ENCODE peak calls at places on chromosomes 12 and 14, in ten cellular contexts. One of them, this sample, is unnamed.

GRCh38 chr14:69260246-69260978 is 454 bp downstream of the GALNT16 start:
- DNase-seq in esophagus squamous epithelium: no peak
- DNase-seq in mesothelial cell of epicardium: peak
- DNase-seq in foreskin fibroblast: no peak
- DNase-seq in GM06990: peak
- DNase-seq in heart left ventricle: no peak
- DNase-seq in left ventricle myocardium inferior: no peak
- DNase-seq in left lung: no peak
- DNase-seq in fibroblast of the aortic adventitia: no peak
- DNase-seq in ovary: no peak
- DNase-seq in this sample: peak

GRCh38 chr14:100591453-100592371 is 4.5 kb upstream of the BEGAIN start:
- DNase-seq in ovary: peak
- DNase-seq in foreskin fibroblast: no peak
- DNase-seq in mesothelial cell of epicardium: no peak
- DNase-seq in heart left ventricle: no peak
- DNase-seq in fibroblast of the aortic adventitia: no peak
- DNase-seq in left ventricle myocardium inferior: no peak
- DNase-seq in esophagus squamous epithelium: no peak
- DNase-seq in left lung: peak
- DNase-seq in GM06990: no peak
- DNase-seq in this sample: peak

GRCh38 chr12:108857158-108857407 is 300 bp downstream of the SSH1 start:
- DNase-seq in foreskin fibroblast: no peak
- DNase-seq in GM06990: no peak
- DNase-seq in left lung: no peak
- DNase-seq in ovary: peak
- DNase-seq in esophagus squamous epithelium: no peak
- DNase-seq in heart left ventricle: no peak
- DNase-seq in fibroblast of the aortic adventitia: no peak
- DNase-seq in left ventricle myocardium inferior: no peak
- DNase-seq in mesothelial cell of epicardium: no peak
- DNase-seq in this sample: no peak

GRCh38 chr12:71475280-71475679 is 35.7 kb downstream of the LGR5 start:
- DNase-seq in ovary: no peak
- DNase-seq in left ventricle myocardium inferior: peak
- DNase-seq in fibroblast of the aortic adventitia: peak
- DNase-seq in left lung: no peak
- DNase-seq in mesothelial cell of epicardium: no peak
- DNase-seq in foreskin fibroblast: peak
- DNase-seq in esophagus squamous epithelium: no peak
- DNase-seq in heart left ventricle: no peak
- DNase-seq in GM06990: no peak
- DNase-seq in this sample: no peak

GRCh38 chr12:124863409-124864325 is at the start of gene SCARB1:
- DNase-seq in fibroblast of the aortic adventitia: peak
- DNase-seq in GM06990: peak
- DNase-seq in heart left ventricle: peak
- DNase-seq in foreskin fibroblast: peak
- DNase-seq in mesothelial cell of epicardium: peak
- DNase-seq in left lung: peak
- DNase-seq in esophagus squamous epithelium: no peak
- DNase-seq in left ventricle myocardium inferior: peak
- DNase-seq in ovary: peak
- DNase-seq in this sample: peak

GRCh38 chr12:131009595-131010270 is 56.0 kb downstream of the ADGRD1 start:
- DNase-seq in fibroblast of the aortic adventitia: no peak
- DNase-seq in heart left ventricle: no peak
- DNase-seq in left lung: peak
- DNase-seq in foreskin fibroblast: no peak
- DNase-seq in ovary: no peak
- DNase-seq in left ventricle myocardium inferior: no peak
- DNase-seq in esophagus squamous epithelium: no peak
- DNase-seq in mesothelial cell of epicardium: no peak
- DNase-seq in GM06990: no peak
- DNase-seq in this sample: no peak

GRCh38 chr14:24162083-24162482 is 1.0 kb downstream of the IRF9 start:
- DNase-seq in GM06990: no peak
- DNase-seq in left lung: no peak
- DNase-seq in esophagus squamous epithelium: no peak
- DNase-seq in ovary: no peak
- DNase-seq in heart left ventricle: no peak
- DNase-seq in left ventricle myocardium inferior: no peak
- DNase-seq in fibroblast of the aortic adventitia: peak
- DNase-seq in foreskin fibroblast: peak
- DNase-seq in mesothelial cell of epicardium: no peak
- DNase-seq in this sample: no peak

GRCh38 chr14:70776197-70776596 is 33.1 kb downstream of the MAP3K9 start:
- DNase-seq in esophagus squamous epithelium: no peak
- DNase-seq in mesothelial cell of epicardium: no peak
- DNase-seq in GM06990: no peak
- DNase-seq in fibroblast of the aortic adventitia: no peak
- DNase-seq in left ventricle myocardium inferior: no peak
- DNase-seq in left lung: no peak
- DNase-seq in heart left ventricle: no peak
- DNase-seq in ovary: no peak
- DNase-seq in foreskin fibroblast: no peak
- DNase-seq in this sample: no peak

GRCh38 chr12:77120156-77120555 is 54.8 kb upstream of the E2F7 start:
- DNase-seq in heart left ventricle: no peak
- DNase-seq in left lung: no peak
- DNase-seq in mesothelial cell of epicardium: no peak
- DNase-seq in esophagus squamous epithelium: no peak
- DNase-seq in left ventricle myocardium inferior: no peak
- DNase-seq in GM06990: no peak
- DNase-seq in foreskin fibroblast: peak
- DNase-seq in ovary: no peak
- DNase-seq in fibroblast of the aortic adventitia: peak
- DNase-seq in this sample: no peak

GRCh38 chr14:69921052-69921451 is 41.8 kb downstream of the SMOC1 start:
- DNase-seq in foreskin fibroblast: peak
- DNase-seq in mesothelial cell of epicardium: no peak
- DNase-seq in left lung: no peak
- DNase-seq in heart left ventricle: no peak
- DNase-seq in GM06990: no peak
- DNase-seq in ovary: no peak
- DNase-seq in esophagus squamous epithelium: no peak
- DNase-seq in left ventricle myocardium inferior: no peak
- DNase-seq in fibroblast of the aortic adventitia: peak
- DNase-seq in this sample: no peak

GRCh38 chr14:77950371-77950770 is 150.5 kb downstream of the ADCK1 start:
- DNase-seq in mesothelial cell of epicardium: no peak
- DNase-seq in esophagus squamous epithelium: no peak
- DNase-seq in heart left ventricle: peak
- DNase-seq in fibroblast of the aortic adventitia: peak
- DNase-seq in left ventricle myocardium inferior: no peak
- DNase-seq in GM06990: no peak
- DNase-seq in foreskin fibroblast: no peak
- DNase-seq in left lung: no peak
- DNase-seq in ovary: no peak
- DNase-seq in this sample: no peak

GRCh38 chr14:72303930-72304329 is 371.7 kb downstream of the RGS6 start:
- DNase-seq in foreskin fibroblast: no peak
- DNase-seq in left lung: no peak
- DNase-seq in heart left ventricle: no peak
- DNase-seq in esophagus squamous epithelium: no peak
- DNase-seq in fibroblast of the aortic adventitia: no peak
- DNase-seq in mesothelial cell of epicardium: no peak
- DNase-seq in ovary: no peak
- DNase-seq in left ventricle myocardium inferior: no peak
- DNase-seq in GM06990: no peak
- DNase-seq in this sample: no peak

GRCh38 chr12:98002887-98003493 is 512.4 kb upstream of the TMPO start:
- DNase-seq in heart left ventricle: no peak
- DNase-seq in foreskin fibroblast: peak
- DNase-seq in left lung: no peak
- DNase-seq in fibroblast of the aortic adventitia: peak
- DNase-seq in mesothelial cell of epicardium: no peak
- DNase-seq in ovary: no peak
- DNase-seq in left ventricle myocardium inferior: no peak
- DNase-seq in GM06990: no peak
- DNase-seq in esophagus squamous epithelium: no peak
- DNase-seq in this sample: peak

GRCh38 chr12:122064780-122065588 is 13.6 kb upstream of the MLXIP start:
- DNase-seq in ovary: peak
- DNase-seq in foreskin fibroblast: peak
- DNase-seq in left lung: peak
- DNase-seq in left ventricle myocardium inferior: peak
- DNase-seq in heart left ventricle: no peak
- DNase-seq in mesothelial cell of epicardium: no peak
- DNase-seq in GM06990: no peak
- DNase-seq in esophagus squamous epithelium: no peak
- DNase-seq in fibroblast of the aortic adventitia: peak
- DNase-seq in this sample: peak

GRCh38 chr12:49546481-49546880 is 7.7 kb downstream of the KCNH3 start:
- DNase-seq in esophagus squamous epithelium: no peak
- DNase-seq in left lung: no peak
- DNase-seq in left ventricle myocardium inferior: no peak
- DNase-seq in fibroblast of the aortic adventitia: no peak
- DNase-seq in GM06990: no peak
- DNase-seq in mesothelial cell of epicardium: no peak
- DNase-seq in ovary: no peak
- DNase-seq in heart left ventricle: no peak
- DNase-seq in foreskin fibroblast: no peak
- DNase-seq in this sample: no peak
- TF ChIP-seq CTCF in esophagus squamous epithelium: no peak
- TF ChIP-seq CTCF in left lung: no peak
- TF ChIP-seq CTCF in left ventricle myocardium inferior: no peak
- TF ChIP-seq CTCF in fibroblast of the aortic adventitia: no peak
- TF ChIP-seq CTCF in GM06990: no peak
- TF ChIP-seq CTCF in mesothelial cell of epicardium: no peak
- TF ChIP-seq CTCF in ovary: no peak
- TF ChIP-seq CTCF in heart left ventricle: no peak
- TF ChIP-seq CTCF in foreskin fibroblast: no peak
- TF ChIP-seq CTCF in this sample: no peak

GRCh38 chr14:22494486-22495135 is 94.4 kb downstream of the DAD1 start:
- DNase-seq in heart left ventricle: no peak
- DNase-seq in esophagus squamous epithelium: no peak
- DNase-seq in foreskin fibroblast: no peak
- DNase-seq in GM06990: no peak
- DNase-seq in left ventricle myocardium inferior: no peak
- DNase-seq in fibroblast of the aortic adventitia: no peak
- DNase-seq in ovary: no peak
- DNase-seq in left lung: no peak
- DNase-seq in mesothelial cell of epicardium: no peak
- DNase-seq in this sample: no peak
- TF ChIP-seq CTCF in heart left ventricle: no peak
- TF ChIP-seq CTCF in esophagus squamous epithelium: no peak
- TF ChIP-seq CTCF in foreskin fibroblast: no peak
- TF ChIP-seq CTCF in GM06990: peak
- TF ChIP-seq CTCF in left ventricle myocardium inferior: no peak
- TF ChIP-seq CTCF in fibroblast of the aortic adventitia: no peak
- TF ChIP-seq CTCF in ovary: no peak
- TF ChIP-seq CTCF in left lung: no peak
- TF ChIP-seq CTCF in mesothelial cell of epicardium: no peak
- TF ChIP-seq CTCF in this sample: no peak

DNA sequence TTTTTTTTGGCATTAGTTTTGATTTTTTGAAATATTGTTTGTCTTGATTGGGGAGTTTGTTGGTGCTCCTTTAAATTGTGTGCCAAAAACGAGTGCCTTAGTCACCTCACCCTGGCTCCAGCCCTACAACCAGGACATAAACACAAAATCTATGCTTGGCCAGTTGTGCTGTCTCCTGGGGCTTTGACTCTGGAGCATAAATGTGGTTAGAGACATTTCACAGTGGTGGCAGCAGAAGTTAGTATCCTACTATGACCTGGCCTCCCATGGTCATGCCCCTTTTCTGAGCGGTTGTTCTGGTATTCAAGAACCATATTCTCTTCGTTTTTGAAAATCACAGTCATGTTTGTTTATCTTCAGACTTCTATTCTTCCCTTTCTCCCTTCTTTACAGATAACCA is 70.7 kb upstream of the PSMA6 start:
- DNase-seq in left ventricle myocardium inferior: no peak
- DNase-seq in heart left ventricle: no peak
- DNase-seq in ovary: no peak
- DNase-seq in esophagus squamous epithelium: no peak
- DNase-seq in GM06990: no peak
- DNase-seq in foreskin fibroblast: no peak
- DNase-seq in fibroblast of the aortic adventitia: no peak
- DNase-seq in left lung: no peak
- DNase-seq in mesothelial cell of epicardium: no peak
- DNase-seq in this sample: no peak
- TF ChIP-seq CTCF in left ventricle myocardium inferior: no peak
- TF ChIP-seq CTCF in heart left ventricle: no peak
- TF ChIP-seq CTCF in ovary: no peak
- TF ChIP-seq CTCF in esophagus squamous epithelium: no peak
- TF ChIP-seq CTCF in GM06990: no peak
- TF ChIP-seq CTCF in foreskin fibroblast: no peak
- TF ChIP-seq CTCF in fibroblast of the aortic adventitia: no peak
- TF ChIP-seq CTCF in left lung: no peak
- TF ChIP-seq CTCF in mesothelial cell of epicardium: no peak
- TF ChIP-seq CTCF in this sample: no peak

DNA sequence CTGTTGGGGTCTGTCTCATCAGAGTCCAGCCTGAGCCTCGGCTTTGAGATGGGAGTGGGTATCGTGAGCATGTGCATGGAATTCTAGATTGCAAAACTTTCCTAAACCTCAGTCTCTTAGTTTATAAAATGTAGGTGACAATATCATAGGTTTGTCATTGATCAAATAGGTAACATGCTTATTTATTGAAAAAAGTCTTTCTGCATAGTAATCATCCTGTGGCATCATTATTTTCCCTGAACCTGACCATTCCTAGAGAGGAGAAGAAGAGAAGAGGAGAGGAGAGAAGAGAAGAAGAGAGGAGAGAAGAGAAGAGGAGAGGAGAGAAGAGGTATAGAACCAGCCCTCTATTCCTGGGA is 4.1 kb downstream of the SMIM41 start:
- DNase-seq in foreskin fibroblast: no peak
- DNase-seq in esophagus squamous epithelium: no peak
- DNase-seq in heart left ventricle: no peak
- DNase-seq in mesothelial cell of epicardium: no peak
- DNase-seq in fibroblast of the aortic adventitia: no peak
- DNase-seq in left ventricle myocardium inferior: no peak
- DNase-seq in GM06990: no peak
- DNase-seq in left lung: no peak
- DNase-seq in ovary: no peak
- DNase-seq in this sample: no peak
- TF ChIP-seq CTCF in foreskin fibroblast: no peak
- TF ChIP-seq CTCF in esophagus squamous epithelium: no peak
- TF ChIP-seq CTCF in heart left ventricle: no peak
- TF ChIP-seq CTCF in mesothelial cell of epicardium: no peak
- TF ChIP-seq CTCF in fibroblast of the aortic adventitia: no peak
- TF ChIP-seq CTCF in left ventricle myocardium inferior: peak
- TF ChIP-seq CTCF in GM06990: no peak
- TF ChIP-seq CTCF in left lung: peak
- TF ChIP-seq CTCF in ovary: no peak
- TF ChIP-seq CTCF in this sample: peak

GRCh38 chr14:75229923-75230792 is 48.5 kb upstream of the FOS start:
- DNase-seq in left lung: no peak
- DNase-seq in foreskin fibroblast: peak
- DNase-seq in heart left ventricle: peak
- DNase-seq in ovary: no peak
- DNase-seq in esophagus squamous epithelium: no peak
- DNase-seq in left ventricle myocardium inferior: peak
- DNase-seq in mesothelial cell of epicardium: no peak
- DNase-seq in GM06990: peak
- DNase-seq in fibroblast of the aortic adventitia: peak
- DNase-seq in this sample: no peak
- TF ChIP-seq CTCF in left lung: peak
- TF ChIP-seq CTCF in foreskin fibroblast: no peak
- TF ChIP-seq CTCF in heart left ventricle: no peak
- TF ChIP-seq CTCF in ovary: no peak
- TF ChIP-seq CTCF in esophagus squamous epithelium: peak
- TF ChIP-seq CTCF in left ventricle myocardium inferior: no peak
- TF ChIP-seq CTCF in mesothelial cell of epicardium: peak
- TF ChIP-seq CTCF in GM06990: no peak
- TF ChIP-seq CTCF in fibroblast of the aortic adventitia: peak
- TF ChIP-seq CTCF in this sample: peak

GRCh38 chr12:103758310-103759089 is 82.5 kb downstream of the NT5DC3 start:
- DNase-seq in GM06990: no peak
- DNase-seq in heart left ventricle: no peak
- DNase-seq in ovary: no peak
- DNase-seq in esophagus squamous epithelium: no peak
- DNase-seq in fibroblast of the aortic adventitia: no peak
- DNase-seq in left ventricle myocardium inferior: no peak
- DNase-seq in left lung: no peak
- DNase-seq in mesothelial cell of epicardium: no peak
- DNase-seq in foreskin fibroblast: no peak
- DNase-seq in this sample: no peak
- TF ChIP-seq CTCF in GM06990: no peak
- TF ChIP-seq CTCF in heart left ventricle: no peak
- TF ChIP-seq CTCF in ovary: no peak
- TF ChIP-seq CTCF in esophagus squamous epithelium: no peak
- TF ChIP-seq CTCF in fibroblast of the aortic adventitia: no peak
- TF ChIP-seq CTCF in left ventricle myocardium inferior: no peak
- TF ChIP-seq CTCF in left lung: no peak
- TF ChIP-seq CTCF in mesothelial cell of epicardium: no peak
- TF ChIP-seq CTCF in foreskin fibroblast: no peak
- TF ChIP-seq CTCF in this sample: no peak